ENCODE peak calls at places on chromosomes 16 and 17, in seven cellular contexts. One of them, this sample, is unnamed.

GRCh38 chr17:77811521-77811920 is 147.0 kb upstream of the TNRC6C start:
- DNase-seq in ELR: no peak
- DNase-seq in NCI-H2081 treated with DMSO at 0.1 percent for 48 hours: no peak
- DNase-seq in colonic mucosa: no peak
- DNase-seq in caudate nucleus: no peak
- DNase-seq in central memory CD8-positive, alpha-beta T cell: no peak
- DNase-seq in head of caudate nucleus: no peak
- DNase-seq in this sample: no peak

GRCh38 chr16:10866196-10866976 is 10.6 kb upstream of the CIITA start:
- DNase-seq in ELR: no peak
- DNase-seq in NCI-H2081 treated with DMSO at 0.1 percent for 48 hours: no peak
- DNase-seq in colonic mucosa: no peak
- DNase-seq in caudate nucleus: no peak
- DNase-seq in central memory CD8-positive, alpha-beta T cell: no peak
- DNase-seq in head of caudate nucleus: no peak
- DNase-seq in this sample: no peak

GRCh38 chr16:87703835-87704375 is 61.9 kb downstream of the KLHDC4 start:
- DNase-seq in ELR: no peak
- DNase-seq in NCI-H2081 treated with DMSO at 0.1 percent for 48 hours: no peak
- DNase-seq in colonic mucosa: no peak
- DNase-seq in caudate nucleus: no peak
- DNase-seq in central memory CD8-positive, alpha-beta T cell: no peak
- DNase-seq in head of caudate nucleus: no peak
- DNase-seq in this sample: no peak

GRCh38 chr16:24826096-24826690 is 19.6 kb upstream of the SLC5A11 start:
- DNase-seq in ELR: no peak
- DNase-seq in NCI-H2081 treated with DMSO at 0.1 percent for 48 hours: no peak
- DNase-seq in colonic mucosa: no peak
- DNase-seq in caudate nucleus: no peak
- DNase-seq in central memory CD8-positive, alpha-beta T cell: no peak
- DNase-seq in head of caudate nucleus: no peak
- DNase-seq in this sample: no peak

GRCh38 chr16:67936124-67936875 is at the start of gene PSMB10:
- DNase-seq in ELR: peak
- DNase-seq in NCI-H2081 treated with DMSO at 0.1 percent for 48 hours: no peak
- DNase-seq in colonic mucosa: peak
- DNase-seq in caudate nucleus: peak
- DNase-seq in central memory CD8-positive, alpha-beta T cell: no peak
- DNase-seq in head of caudate nucleus: peak
- DNase-seq in this sample: peak

GRCh38 chr17:82917656-82918345 is 78.0 kb upstream of the ZNF750 start:
- DNase-seq in ELR: peak
- DNase-seq in NCI-H2081 treated with DMSO at 0.1 percent for 48 hours: no peak
- DNase-seq in colonic mucosa: peak
- DNase-seq in caudate nucleus: no peak
- DNase-seq in central memory CD8-positive, alpha-beta T cell: no peak
- DNase-seq in head of caudate nucleus: no peak
- DNase-seq in this sample: no peak

GRCh38 chr17:78174332-78174869 is 6.0 kb downstream of the SYNGR2 start:
- DNase-seq in ELR: no peak
- DNase-seq in NCI-H2081 treated with DMSO at 0.1 percent for 48 hours: no peak
- DNase-seq in colonic mucosa: peak
- DNase-seq in caudate nucleus: peak
- DNase-seq in central memory CD8-positive, alpha-beta T cell: no peak
- DNase-seq in head of caudate nucleus: peak
- DNase-seq in this sample: peak

GRCh38 chr17:81869221-81870154 is 1.6 kb downstream of the ARHGDIA start:
- DNase-seq in ELR: peak
- DNase-seq in NCI-H2081 treated with DMSO at 0.1 percent for 48 hours: no peak
- DNase-seq in colonic mucosa: peak
- DNase-seq in caudate nucleus: no peak
- DNase-seq in central memory CD8-positive, alpha-beta T cell: no peak
- DNase-seq in head of caudate nucleus: peak
- DNase-seq in this sample: peak

GRCh38 chr16:50888486-50889261 is 146.8 kb downstream of the CYLD start:
- DNase-seq in ELR: no peak
- DNase-seq in NCI-H2081 treated with DMSO at 0.1 percent for 48 hours: no peak
- DNase-seq in colonic mucosa: no peak
- DNase-seq in caudate nucleus: no peak
- DNase-seq in central memory CD8-positive, alpha-beta T cell: no peak
- DNase-seq in head of caudate nucleus: no peak
- DNase-seq in this sample: no peak

GRCh38 chr16:78045865-78046581 is 23.7 kb downstream of the CLEC3A start:
- DNase-seq in ELR: peak
- DNase-seq in NCI-H2081 treated with DMSO at 0.1 percent for 48 hours: no peak
- DNase-seq in colonic mucosa: peak
- DNase-seq in caudate nucleus: peak
- DNase-seq in central memory CD8-positive, alpha-beta T cell: peak
- DNase-seq in head of caudate nucleus: peak
- DNase-seq in this sample: peak

GRCh38 chr16:66273036-66273435 is 93.5 kb upstream of the CDH5 start:
- DNase-seq in ELR: no peak
- DNase-seq in NCI-H2081 treated with DMSO at 0.1 percent for 48 hours: no peak
- DNase-seq in colonic mucosa: no peak
- DNase-seq in caudate nucleus: no peak
- DNase-seq in central memory CD8-positive, alpha-beta T cell: no peak
- DNase-seq in head of caudate nucleus: no peak
- DNase-seq in this sample: no peak

GRCh38 chr17:17313350-17313991 is 10.3 kb downstream of the NT5M start:
- DNase-seq in ELR: peak
- DNase-seq in NCI-H2081 treated with DMSO at 0.1 percent for 48 hours: no peak
- DNase-seq in colonic mucosa: peak
- DNase-seq in caudate nucleus: peak
- DNase-seq in central memory CD8-positive, alpha-beta T cell: peak
- DNase-seq in head of caudate nucleus: peak
- DNase-seq in this sample: peak

GRCh38 chr17:72365857-72366415 is 245.1 kb downstream of the SOX9 start:
- DNase-seq in ELR: no peak
- DNase-seq in NCI-H2081 treated with DMSO at 0.1 percent for 48 hours: no peak
- DNase-seq in colonic mucosa: no peak
- DNase-seq in caudate nucleus: no peak
- DNase-seq in central memory CD8-positive, alpha-beta T cell: no peak
- DNase-seq in head of caudate nucleus: no peak
- DNase-seq in this sample: no peak

GRCh38 chr17:79142375-79142774 is 67.8 kb downstream of the ENGASE start:
- DNase-seq in ELR: no peak
- DNase-seq in NCI-H2081 treated with DMSO at 0.1 percent for 48 hours: no peak
- DNase-seq in colonic mucosa: no peak
- DNase-seq in caudate nucleus: no peak
- DNase-seq in central memory CD8-positive, alpha-beta T cell: no peak
- DNase-seq in head of caudate nucleus: no peak
- DNase-seq in this sample: no peak

GRCh38 chr17:17613708-17614114 is 22.2 kb upstream of the PEMT start:
- DNase-seq in ELR: peak
- DNase-seq in NCI-H2081 treated with DMSO at 0.1 percent for 48 hours: no peak
- DNase-seq in colonic mucosa: peak
- DNase-seq in caudate nucleus: no peak
- DNase-seq in central memory CD8-positive, alpha-beta T cell: no peak
- DNase-seq in head of caudate nucleus: peak
- DNase-seq in this sample: peak

GRCh38 chr17:4220655-4221054 is 43.1 kb downstream of the ANKFY1 start:
- DNase-seq in ELR: no peak
- DNase-seq in NCI-H2081 treated with DMSO at 0.1 percent for 48 hours: no peak
- DNase-seq in colonic mucosa: no peak
- DNase-seq in caudate nucleus: no peak
- DNase-seq in central memory CD8-positive, alpha-beta T cell: no peak
- DNase-seq in head of caudate nucleus: no peak
- DNase-seq in this sample: no peak

GRCh38 chr16:35746281-35746962 is 2287.0 kb downstream of the TP53TG3F start:
- DNase-seq in ELR: no peak
- DNase-seq in NCI-H2081 treated with DMSO at 0.1 percent for 48 hours: no peak
- DNase-seq in colonic mucosa: no peak
- DNase-seq in caudate nucleus: no peak
- DNase-seq in central memory CD8-positive, alpha-beta T cell: no peak
- DNase-seq in head of caudate nucleus: no peak
- DNase-seq in this sample: no peak

GRCh38 chr16:67926181-67926742 is 5.4 kb downstream of the CTRL start:
- DNase-seq in ELR: peak
- DNase-seq in NCI-H2081 treated with DMSO at 0.1 percent for 48 hours: peak
- DNase-seq in colonic mucosa: no peak
- DNase-seq in caudate nucleus: peak
- DNase-seq in central memory CD8-positive, alpha-beta T cell: no peak
- DNase-seq in head of caudate nucleus: peak
- DNase-seq in this sample: peak

GRCh38 chr16:16025214-16025968 is 76.0 kb downstream of the ABCC1 start:
- DNase-seq in ELR: peak
- DNase-seq in NCI-H2081 treated with DMSO at 0.1 percent for 48 hours: peak
- DNase-seq in colonic mucosa: no peak
- DNase-seq in caudate nucleus: no peak
- DNase-seq in central memory CD8-positive, alpha-beta T cell: peak
- DNase-seq in head of caudate nucleus: no peak
- DNase-seq in this sample: peak

GRCh38 chr16:19439483-19439882 is 21.8 kb downstream of the TMC5 start:
- DNase-seq in ELR: no peak
- DNase-seq in NCI-H2081 treated with DMSO at 0.1 percent for 48 hours: no peak
- DNase-seq in colonic mucosa: no peak
- DNase-seq in caudate nucleus: no peak
- DNase-seq in central memory CD8-positive, alpha-beta T cell: no peak
- DNase-seq in head of caudate nucleus: no peak
- DNase-seq in this sample: no peak

GRCh38 chr16:2341456-2342447 is 1.2 kb upstream of the ABCA3 start:
- DNase-seq in ELR: no peak
- DNase-seq in NCI-H2081 treated with DMSO at 0.1 percent for 48 hours: no peak
- DNase-seq in colonic mucosa: no peak
- DNase-seq in caudate nucleus: no peak
- DNase-seq in central memory CD8-positive, alpha-beta T cell: no peak
- DNase-seq in head of caudate nucleus: no peak
- DNase-seq in this sample: no peak

GRCh38 chr17:44758414-44759095 is at the start of gene ADAM11:
- DNase-seq in ELR: peak
- DNase-seq in NCI-H2081 treated with DMSO at 0.1 percent for 48 hours: no peak
- DNase-seq in colonic mucosa: no peak
- DNase-seq in caudate nucleus: no peak
- DNase-seq in central memory CD8-positive, alpha-beta T cell: no peak
- DNase-seq in head of caudate nucleus: no peak
- DNase-seq in this sample: no peak

This sample was measured in epithelial cell of esophagus.